ENCODE peak calls at places on chromosomes 3 and 15, in nine cellular contexts. V is A549, P is SK-N-SH, B is HL-60, N is K562, C is Panc1, T is GM23338, E is HepG2, M is GM12878. F is an unnamed sample.

GRCh38 chr15:38440353-38441129 is 13.4 kb upstream of the FAM98B start:
- DNase-seq in V (peak), P (peak), B (peak), N (peak), C (peak), T (peak), E (peak), M (peak), F (peak)

GRCh38 chr3:143859465-143860203 is 11.4 kb upstream of the SLC9A9 start:
- DNase-seq in V (no peak), P (no peak), B (no peak), N (no peak), C (no peak), T (no peak), E (no peak), M (no peak), F (no peak)

GRCh38 chr3:69983546-69984265 is 15.8 kb upstream of the SAMMSON start:
- DNase-seq in V (no peak), P (no peak), B (no peak), N (no peak), C (no peak), T (no peak), E (no peak), M (no peak), F (no peak)

GRCh38 chr3:150370129-150370602 is 37.9 kb upstream of the TSC22D2 start:
- DNase-seq in V (peak), P (no peak), B (no peak), N (peak), C (peak), T (peak), E (peak), M (no peak), F (peak)

GRCh38 chr15:53160092-53160704 is 370.1 kb upstream of the ONECUT1 start:
- DNase-seq in V (peak), P (no peak), B (no peak), N (no peak), C (no peak), T (no peak), E (peak), M (no peak), F (no peak)

GRCh38 chr3:15292765-15293522 is 39.4 kb downstream of the SH3BP5 start:
- DNase-seq in V (peak), P (no peak), B (no peak), N (no peak), C (no peak), T (no peak), E (no peak), M (no peak), F (no peak)

GRCh38 chr3:190673157-190673556 is 159.3 kb downstream of the IL1RAP start:
- DNase-seq in V (no peak), P (no peak), B (no peak), N (no peak), C (no peak), T (no peak), E (no peak), M (no peak), F (no peak)

GRCh38 chr15:60423540-60423939 is 25.8 kb upstream of the ANXA2 start:
- DNase-seq in V (peak), P (no peak), B (no peak), N (no peak), C (no peak), T (peak), E (peak), M (no peak), F (peak)

GRCh38 chr3:14147063-14147435 is 22.2 kb downstream of the TMEM43 start:
- DNase-seq in V (no peak), P (no peak), B (no peak), N (no peak), C (no peak), T (no peak), E (no peak), M (no peak), F (no peak)

GRCh38 chr3:18812316-18812715 is 336.0 kb upstream of the KCNH8 start:
- DNase-seq in V (no peak), P (no peak), B (no peak), N (no peak), C (no peak), T (no peak), E (no peak), M (no peak), F (no peak)

GRCh38 chr3:193909387-193909786 is 226.6 kb upstream of the HES1 start:
- DNase-seq in V (no peak), P (no peak), B (no peak), N (no peak), C (no peak), T (no peak), E (no peak), M (peak), F (no peak)

GRCh38 chr3:29683306-29683993 is 402.6 kb downstream of the RBMS3 start:
- DNase-seq in V (peak), P (no peak), B (no peak), N (no peak), C (no peak), T (no peak), E (no peak), M (peak), F (no peak)
- H3K4me3 ChIP-seq in V (no peak), P (no peak), B (no peak), N (no peak), C (no peak), T (no peak), E (no peak), M (no peak), F (no peak)

GRCh38 chr3:24145481-24145880 is 200.4 kb downstream of the NR1D2 start:
- DNase-seq in V (no peak), P (no peak), B (no peak), N (no peak), C (no peak), T (no peak), E (no peak), M (no peak), F (no peak)
- TF ChIP-seq REST in V (no peak), P (no peak), B (no peak), N (no peak), C (no peak), T (no peak), E (no peak), M (no peak), F (no peak)

DNA sequence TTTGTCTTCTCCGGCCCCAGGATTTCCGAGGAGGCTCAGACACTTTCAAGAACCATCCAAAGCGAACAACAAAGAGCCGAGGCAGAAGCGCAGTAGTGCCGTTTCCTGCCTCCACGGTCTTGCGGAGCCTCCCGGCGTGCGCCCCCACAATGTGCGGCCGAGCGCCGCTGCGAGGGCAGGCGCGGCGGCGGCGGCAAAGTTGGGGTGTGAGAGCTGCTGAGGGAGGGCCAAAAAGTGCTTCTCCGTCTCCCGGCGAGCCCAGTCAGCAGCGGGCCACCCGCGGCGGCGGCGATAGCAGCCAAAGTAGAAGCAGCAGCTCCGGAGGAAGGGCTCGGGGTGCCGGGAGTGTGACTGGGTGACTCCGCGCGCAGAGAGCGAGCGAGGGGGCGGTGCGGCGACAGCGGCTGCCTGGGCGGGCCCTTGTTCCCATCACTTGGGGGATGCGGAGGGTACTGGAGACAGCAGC is 749.1 kb downstream of the ROBO1 start:
- DNase-seq in V (peak), P (peak), B (peak), N (no peak), C (no peak), T (peak), E (peak), M (no peak), F (no peak)
- H3K4me3 ChIP-seq in V (peak), P (peak), B (no peak), N (no peak), C (peak), T (peak), E (peak), M (peak), F (no peak)

GRCh38 chr3:71251156-71251775 is 332.3 kb downstream of the FOXP1 start:
- DNase-seq in V (peak), P (no peak), B (no peak), N (no peak), C (no peak), T (no peak), E (peak), M (no peak), F (no peak)
- TF ChIP-seq REST in V (no peak), P (no peak), B (no peak), N (no peak), C (no peak), T (no peak), E (no peak), M (no peak), F (no peak)

DNA sequence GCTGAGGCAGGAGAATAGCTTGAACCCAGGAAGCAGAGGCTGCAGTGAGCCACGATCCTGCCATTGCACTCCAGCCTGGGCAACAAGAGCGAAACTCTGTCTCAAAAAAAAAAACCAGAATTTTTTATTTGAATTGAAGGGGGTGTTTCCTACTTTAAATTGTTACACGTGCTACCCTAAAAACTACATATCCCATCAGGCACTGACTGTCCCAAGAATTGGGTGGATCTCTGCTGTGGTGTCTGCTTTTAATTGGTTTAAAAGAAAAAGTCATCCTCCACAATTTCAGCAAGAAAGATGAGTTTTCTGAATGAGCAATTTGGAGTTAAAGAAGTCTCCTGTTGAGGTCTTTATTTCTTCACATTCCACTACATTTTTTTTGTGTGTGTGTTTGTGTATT is 2.1 kb downstream of the PDIA3 start:
- DNase-seq in V (no peak), P (no peak), B (no peak), N (no peak), C (no peak), T (peak), E (no peak), M (no peak), F (no peak)
- H3K4me3 ChIP-seq in V (no peak), P (peak), B (peak), N (peak), C (peak), T (peak), E (no peak), M (peak), F (no peak)

GRCh38 chr3:147943265-147943945 is 534.2 kb downstream of the ZIC1 start:
- DNase-seq in V (peak), P (no peak), B (no peak), N (no peak), C (no peak), T (no peak), E (no peak), M (no peak), F (peak)
- TF ChIP-seq REST in V (no peak), P (peak), B (no peak), N (no peak), C (no peak), T (no peak), E (no peak), M (no peak), F (no peak)